ENCODE peak calls at places on chromosome 1, in nine cellular contexts. A is putamen; O is pancreas; P is CD4-positive, alpha-beta T cell; R is KG1; E is dermis blood vessel endothelial cell; X is DMS153; Z is GM23248; T is stimulated activated CD4-positive, alpha-beta T cell treated with anti-CD3 and anti-CD28 coated beads, Interleukin-1b, Interleukin-23, amount 100 ng/mL, for 24 hours. H is an unnamed sample.

GRCh38 chr1:48023488-48023887 is 26.3 kb upstream of the TRABD2B start:
- DNase-seq in X (no peak), T (no peak), R (no peak), E (no peak), Z (no peak), P (no peak), A (no peak), O (no peak), H (no peak)

GRCh38 chr1:162388615-162389014 is 7.1 kb downstream of the C1orf226 start:
- DNase-seq in X (no peak), E (no peak), T (no peak), R (no peak), A (no peak), P (no peak), O (no peak), Z (no peak), H (no peak)

GRCh38 chr1:117627562-117628165 is 21.8 kb downstream of the TENT5C start:
- DNase-seq in O (no peak), P (no peak), Z (no peak), T (no peak), R (no peak), E (no peak), X (peak; percentile 56), A (no peak), H (no peak)

GRCh38 chr1:210792703-210793102 is 341.2 kb downstream of the KCNH1 start:
- DNase-seq in X (no peak), R (no peak), O (no peak), P (no peak), A (peak; percentile 47), T (no peak), Z (peak; percentile 71), E (no peak), H (no peak)

GRCh38 chr1:5554111-5554510 is 438.1 kb downstream of the NPHP4 start:
- DNase-seq in X (no peak), A (no peak), T (no peak), E (no peak), O (no peak), P (no peak), Z (no peak), R (no peak), H (no peak)

GRCh38 chr1:201190624-201191051 is at the start of gene IGFN1:
- DNase-seq in X (peak; percentile 58), Z (no peak), O (peak; percentile 30), P (no peak), E (no peak), T (no peak), A (no peak), R (no peak), H (no peak)

GRCh38 chr1:41650176-41650519 is 165.7 kb upstream of the EDN2 start:
- DNase-seq in X (no peak), T (no peak), P (no peak), O (no peak), R (no peak), Z (peak; percentile 75), E (peak; percentile 15), A (no peak), H (no peak)

GRCh38 chr1:24967962-24968361 is 37.9 kb upstream of the RUNX3 start:
- DNase-seq in X (no peak), T (no peak), R (no peak), P (no peak), O (no peak), A (no peak), E (no peak), Z (no peak), H (no peak)

GRCh38 chr1:94851571-94851970 is 31.4 kb downstream of the SLC44A3 start:
- DNase-seq in Z (no peak), A (no peak), X (no peak), R (no peak), P (no peak), T (no peak), O (no peak), E (no peak), H (no peak)

GRCh38 chr1:68401506-68401905 is 48.2 kb downstream of the RPE65 start:
- DNase-seq in X (no peak), E (no peak), R (no peak), A (no peak), Z (no peak), P (no peak), O (no peak), T (no peak), H (no peak)

GRCh38 chr1:115428262-115428661 is 90.2 kb upstream of the NGF start:
- DNase-seq in O (no peak), X (no peak), T (no peak), Z (peak; percentile 26), E (no peak), A (no peak), P (no peak), R (no peak), H (no peak)

GRCh38 chr1:70044832-70045231 is 160.5 kb downstream of the LRRC40 start:
- DNase-seq in A (no peak), P (no peak), X (no peak), Z (peak; percentile 73), O (no peak), T (no peak), E (peak; percentile 70), R (no peak), H (no peak)

GRCh38 chr1:167499657-167500056 is 18.7 kb downstream of the CD247 start:
- DNase-seq in T (no peak), O (no peak), E (no peak), A (peak; percentile 13), Z (no peak), R (no peak), X (no peak), P (no peak), H (peak; percentile 38)

GRCh38 chr1:152566681-152567080 is at the start of gene LCE3E:
- DNase-seq in R (no peak), A (no peak), E (no peak), O (no peak), P (no peak), X (no peak), T (no peak), Z (no peak), H (no peak)

GRCh38 chr1:154176341-154176740 is 15.6 kb downstream of the TPM3 start:
- DNase-seq in O (no peak), T (no peak), E (peak; percentile 89), P (no peak), X (no peak), R (no peak), A (no peak), Z (peak; percentile 93), H (no peak)

GRCh38 chr1:95039360-95040031 is 33.3 kb downstream of the ALG14 start:
- DNase-seq in Z (no peak), P (no peak), T (no peak), X (no peak), E (no peak), A (no peak), R (no peak), O (no peak), H (no peak)

GRCh38 chr1:30697571-30697970 is 25.8 kb downstream of the MATN1 start:
- DNase-seq in R (no peak), P (no peak), A (no peak), X (no peak), Z (no peak), T (no peak), E (no peak), O (peak; percentile 52), H (no peak)

GRCh38 chr1:92862605-92863004 is 30.8 kb downstream of the RPL5 start:
- DNase-seq in R (no peak), E (no peak), P (no peak), A (no peak), X (no peak), T (no peak), Z (no peak), O (no peak), H (no peak)

GRCh38 chr1:47533176-47534039 is 95.6 kb downstream of the FOXD2 start:
- DNase-seq in A (no peak), E (peak; percentile 64), P (no peak), X (peak; percentile 50), T (no peak), O (no peak), R (no peak), Z (peak; percentile 76), H (peak; percentile 32)

GRCh38 chr1:220761688-220762427 is 13.7 kb downstream of the MTARC2 start:
- DNase-seq in P (no peak), T (no peak), E (no peak), R (no peak), A (no peak), O (no peak), Z (no peak), X (peak; percentile 18), H (peak; percentile 35)

GRCh38 chr1:172885411-172885810 is 165.3 kb downstream of the TNFSF18 start:
- DNase-seq in X (no peak), R (no peak), O (no peak), T (no peak), A (no peak), P (no peak), Z (peak; percentile 73), E (peak; percentile 36), H (no peak)

H was measured in head of caudate nucleus.